ENCODE peak calls at places on chromosomes 11 and 22, in nine cellular contexts. U is Caco-2, E is HFF-Myc, L is kidney epithelial cell, D is neural progenitor cell, H is right lobe of liver, G is fibroblast of lung, C is hepatocyte, M is coronary artery. F is an unnamed sample.

GRCh38 chr11:4025248-4025956 is 69.2 kb upstream of the RRM1 start:
- DNase-seq in L (no peak), E (no peak), C (no peak), M (no peak), G (peak; percentile 72), U (no peak), H (no peak), D (no peak), F (no peak)

GRCh38 chr11:17333799-17334586 is 17.6 kb upstream of the NCR3LG1 start:
- DNase-seq in E (no peak), L (no peak), C (no peak), D (no peak), G (no peak), H (no peak), M (no peak), U (no peak), F (no peak)

GRCh38 chr11:78840190-78840589 is 265.5 kb upstream of the NARS2 start:
- DNase-seq in U (no peak), L (no peak), E (peak; percentile 83), M (no peak), C (peak; percentile 49), H (no peak), D (no peak), G (peak; percentile 54), F (no peak)

GRCh38 chr11:75328426-75329277 is 22.8 kb downstream of the ARRB1 start:
- DNase-seq in C (peak; percentile 90), L (peak; percentile 65), H (peak; percentile 77), U (peak; percentile 91), E (peak; percentile 67), G (peak; percentile 68), D (peak; percentile 76), M (no peak), F (peak; percentile 86)

GRCh38 chr22:27952779-27953178 is 33.7 kb upstream of the PITPNB start:
- DNase-seq in G (no peak), M (no peak), C (no peak), U (no peak), L (no peak), H (no peak), E (no peak), D (no peak), F (no peak)

GRCh38 chr22:38272373-38273134 is at the start of gene TMEM184B:
- DNase-seq in H (peak; percentile 81), M (no peak), E (no peak), L (no peak), C (peak; percentile 93), D (peak; percentile 94), U (peak; percentile 55), G (peak; percentile 54), F (no peak)

GRCh38 chr11:32213223-32213622 is 122.3 kb downstream of the RCN1 start:
- DNase-seq in U (no peak), D (no peak), E (peak; percentile 10), H (no peak), G (peak; percentile 93), L (peak; percentile 58), C (peak; percentile 51), M (no peak), F (no peak)

GRCh38 chr22:27654536-27655445 is 146.8 kb downstream of the MN1 start:
- DNase-seq in H (no peak), C (peak; percentile 81), U (peak; percentile 82), G (no peak), L (no peak), M (no peak), D (peak; percentile 53), E (no peak), F (no peak)

GRCh38 chr11:59175104-59175503 is 3.2 kb downstream of the DTX4 start:
- DNase-seq in L (no peak), H (no peak), G (no peak), U (no peak), E (no peak), C (no peak), D (peak; percentile 28), M (no peak), F (no peak)

GRCh38 chr11:45527898-45528297 is 137.5 kb downstream of the CHST1 start:
- DNase-seq in D (no peak), G (no peak), U (no peak), H (no peak), C (no peak), E (no peak), L (no peak), M (no peak), F (no peak)

GRCh38 chr11:109275931-109276330 is 146.1 kb upstream of the C11orf87 start:
- DNase-seq in U (no peak), H (no peak), C (no peak), G (no peak), L (no peak), D (peak; percentile 6), E (no peak), M (no peak), F (no peak)

GRCh38 chr11:74783241-74783871 is 34.7 kb downstream of the RNF169 start:
- DNase-seq in E (peak; percentile 11), L (peak; percentile 48), D (no peak), G (peak; percentile 83), C (no peak), U (no peak), M (no peak), H (no peak), F (no peak)

GRCh38 chr22:17984114-17984513 is 40.2 kb downstream of the MICAL3 start:
- DNase-seq in C (no peak), H (no peak), D (no peak), G (no peak), M (no peak), E (no peak), L (no peak), U (no peak), F (no peak)

DNA sequence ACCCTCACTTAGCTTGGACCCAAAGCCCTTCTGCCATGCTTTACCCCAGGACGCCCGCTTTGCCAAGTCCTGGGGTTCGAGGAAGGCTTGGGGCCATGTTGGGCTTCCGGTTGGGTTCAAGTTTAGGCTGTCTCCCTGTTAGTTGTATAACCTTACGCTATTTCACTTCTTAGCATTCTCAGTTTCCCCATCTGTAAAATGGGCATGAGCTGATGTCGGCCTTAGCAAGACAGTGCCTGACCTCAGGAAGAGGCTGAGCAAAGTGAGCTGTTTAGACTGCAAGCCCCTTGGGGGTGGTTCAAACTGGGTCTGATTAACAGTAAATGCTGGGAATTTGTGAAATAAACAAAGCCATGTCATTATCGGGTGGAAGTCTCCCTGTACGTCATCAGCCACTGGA is 3.2 kb upstream of the FGF4 start:
- DNase-seq in L (no peak), U (no peak), C (no peak), D (no peak), M (no peak), H (no peak), G (no peak), E (no peak), F (no peak)
- TF ChIP-seq CTCF in L (no peak), U (no peak), C (no peak), D (no peak), M (no peak), H (no peak), G (no peak), E (no peak), F (no peak)

GRCh38 chr22:44496844-44497217 is 1.2 kb downstream of the RTL6 start:
- DNase-seq in U (no peak), G (no peak), E (no peak), L (no peak), H (no peak), C (no peak), M (no peak), D (no peak), F (no peak)
- H3K4me3 ChIP-seq in U (no peak overlapping the region), G (peak overlapping the region; percentile 66), E (peak overlapping the region; percentile 76), L (no peak overlapping the region), H (no peak overlapping the region), C (no peak overlapping the region), M (peak overlapping the region; percentile 80), D (peak overlapping the region; percentile 80), F (peak overlapping the region; percentile 71)

DNA sequence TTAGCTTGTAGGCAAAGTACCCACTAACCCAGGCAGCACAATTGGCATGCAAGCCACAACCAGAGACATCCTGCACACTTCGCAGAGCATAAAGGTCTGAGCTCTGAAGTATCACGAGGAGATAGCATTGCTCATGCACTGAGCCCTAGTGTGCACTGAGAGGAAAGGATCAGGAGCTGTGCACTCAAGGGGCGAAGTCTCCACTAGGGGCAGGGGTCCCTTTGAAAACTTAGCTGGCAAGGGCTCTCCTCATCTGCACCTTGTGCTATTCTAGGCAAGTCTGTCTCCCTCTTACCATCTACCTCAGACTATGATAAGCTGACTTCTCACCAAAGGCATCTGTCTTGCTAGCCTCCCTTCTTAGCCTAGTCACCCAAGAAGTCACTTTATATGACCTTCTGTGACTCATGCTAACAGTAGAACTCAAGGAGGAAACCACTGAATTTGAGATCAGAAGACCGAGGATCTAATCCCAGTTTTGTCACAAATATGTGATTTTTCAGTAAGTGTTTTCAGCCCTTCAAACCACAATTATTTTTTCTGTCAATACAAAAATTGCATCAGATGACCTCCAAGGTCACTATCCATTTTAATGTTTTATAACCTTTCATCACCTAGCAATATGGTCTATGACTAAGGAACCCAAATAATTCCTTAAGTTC is 1078.0 kb downstream of the NTM start:
- DNase-seq in D (no peak), H (no peak), L (no peak), U (no peak), M (no peak), C (no peak), G (peak; percentile 79), E (no peak), F (no peak)
- TF ChIP-seq CTCF in D (peak; percentile 22), H (no peak), L (no peak), U (no peak), M (no peak), C (no peak), G (no peak), E (no peak), F (no peak)

GRCh38 chr11:65869643-65870306 is 2.8 kb downstream of the EFEMP2 start:
- DNase-seq in C (no peak), U (no peak), H (no peak), M (no peak), E (no peak), G (no peak), L (no peak), D (no peak), F (no peak)

GRCh38 chr11:65866524-65867283 is 5.9 kb downstream of the EFEMP2 start:
- DNase-seq in G (no peak), M (no peak), L (no peak), C (no peak), D (no peak), H (no peak), U (no peak), E (no peak), F (no peak)

GRCh38 chr11:65868907-65869306 is 3.7 kb downstream of the EFEMP2 start:
- DNase-seq in D (no peak), C (no peak), U (no peak), E (no peak), L (no peak), H (no peak), M (no peak), G (no peak), F (no peak)

GRCh38 chr11:65867284-65868071 is 5.1 kb downstream of the EFEMP2 start:
- DNase-seq in U (no peak), G (no peak), E (no peak), L (no peak), D (peak; percentile 63), H (no peak), M (no peak), C (no peak), F (no peak)

DNA sequence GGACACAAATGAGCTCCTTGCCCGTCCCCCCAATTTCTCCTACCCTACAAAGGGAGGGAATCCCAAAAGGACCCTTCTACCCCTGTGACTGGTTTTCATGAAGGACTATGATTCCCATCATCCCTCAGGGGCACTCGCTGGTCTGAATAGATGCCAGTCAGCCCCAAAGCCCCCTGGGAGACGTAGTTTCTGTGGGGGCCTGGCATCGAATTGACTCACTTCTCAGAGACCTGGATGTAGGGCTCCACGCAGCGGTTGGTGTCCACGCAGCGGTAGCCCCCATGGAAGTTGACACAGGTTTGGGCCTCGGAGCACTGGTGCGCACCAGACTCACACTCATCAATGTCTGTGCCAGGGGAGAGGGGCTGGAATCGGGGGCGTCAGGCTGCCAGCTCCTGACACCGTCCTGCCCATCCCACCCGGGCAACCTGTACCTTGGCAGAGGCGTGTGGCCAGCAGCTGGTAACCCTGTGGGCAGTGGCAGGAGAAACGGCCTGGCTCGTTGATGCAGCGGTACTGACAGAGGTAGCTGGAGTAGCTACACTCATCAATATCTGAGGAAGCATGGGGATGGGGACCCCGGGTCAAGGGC is 4.4 kb downstream of the EFEMP2 start:
- DNase-seq in G (peak; percentile 12), M (no peak), H (no peak), C (no peak), U (no peak), L (no peak), D (peak; percentile 80), E (no peak), F (no peak)
- H3K4me3 ChIP-seq in G (no peak overlapping the region), M (no peak overlapping the region), H (no peak overlapping the region), C (no peak overlapping the region), U (no peak overlapping the region), L (no peak overlapping the region), D (peak overlapping the region; percentile 54), E (no peak overlapping the region), F (no peak overlapping the region)